ENCODE peak calls at places on chromosomes 2 and 18, in six cellular contexts. R is AG09309, L is mucosa of descending colon, T is cardiac fibroblast, S is ovary, B is prostate gland. I is an unnamed sample.

GRCh38 chr2:206586609-206587008 is 55.7 kb upstream of the FAM237A start:
- DNase-seq in R (no peak), L (no peak), T (no peak), S (no peak), B (no peak), I (no peak)

GRCh38 chr2:224847961-224848850 is 132.0 kb upstream of the CCDC195 start:
- DNase-seq in R (peak), L (no peak), T (peak), S (peak), B (peak), I (peak)

GRCh38 chr18:44320619-44321460 is 359.8 kb upstream of the SETBP1 start:
- DNase-seq in R (no peak), L (no peak), T (no peak), S (no peak), B (no peak), I (no peak)

GRCh38 chr2:101658387-101658786 is 39.1 kb upstream of the MAP4K4 start:
- DNase-seq in R (no peak), L (no peak), T (no peak), S (no peak), B (no peak), I (no peak)

GRCh38 chr18:24514439-24514838 is 54.0 kb downstream of the HRH4 start:
- DNase-seq in R (no peak), L (no peak), T (peak), S (no peak), B (no peak), I (peak)

GRCh38 chr2:118632921-118633320 is 214.5 kb downstream of the EN1 start:
- DNase-seq in R (no peak), L (no peak), T (no peak), S (no peak), B (no peak), I (no peak)

GRCh38 chr18:79366177-79367094 is 29.3 kb upstream of the NFATC1 start:
- DNase-seq in R (peak), L (no peak), T (no peak), S (no peak), B (no peak), I (peak)

GRCh38 chr2:12493031-12493513 is 223.7 kb upstream of the TRIB2 start:
- DNase-seq in R (peak), L (no peak), T (peak), S (peak), B (no peak), I (no peak)

GRCh38 chr2:218397502-218398436 is 1.9 kb upstream of the CTDSP1 start:
- DNase-seq in R (no peak), L (peak), T (peak), S (peak), B (peak), I (no peak)

GRCh38 chr2:9463698-9464034 is 10.7 kb upstream of the IAH1 start:
- DNase-seq in R (no peak), L (no peak), T (peak), S (no peak), B (no peak), I (no peak)

GRCh38 chr2:60316381-60317028 is 236.9 kb downstream of the BCL11A start:
- DNase-seq in R (no peak), L (no peak), T (no peak), S (no peak), B (no peak), I (no peak)

GRCh38 chr2:43139501-43139900 is 86.9 kb downstream of the ZFP36L2 start:
- DNase-seq in R (no peak), L (peak), T (no peak), S (peak), B (no peak), I (no peak)

GRCh38 chr18:72752220-72752619 is 115.6 kb downstream of the NETO1 start:
- DNase-seq in R (no peak), L (no peak), T (no peak), S (no peak), B (no peak), I (no peak)

GRCh38 chr2:1708476-1709334 is 35.6 kb downstream of the PXDN start:
- DNase-seq in R (no peak), L (no peak), T (peak), S (no peak), B (no peak), I (no peak)

GRCh38 chr18:47809420-47809819 is 121.0 kb downstream of the SMAD2 start:
- DNase-seq in R (no peak), L (no peak), T (no peak), S (no peak), B (no peak), I (no peak)

GRCh38 chr2:105763076-105763475 is 18.4 kb downstream of the NCK2 start:
- DNase-seq in R (no peak), L (no peak), T (no peak), S (no peak), B (no peak), I (no peak)

GRCh38 chr18:60096428-60096827 is 196.6 kb downstream of the PMAIP1 start:
- DNase-seq in R (no peak), L (no peak), T (no peak), S (no peak), B (no peak), I (no peak)

GRCh38 chr2:178208817-178209216 is 14.5 kb downstream of the OSBPL6 start:
- DNase-seq in R (no peak), L (no peak), T (peak), S (no peak), B (no peak), I (no peak)

GRCh38 chr2:196000551-196000950 is 68.1 kb downstream of the DNAH7 start:
- DNase-seq in R (no peak), L (no peak), T (no peak), S (no peak), B (no peak), I (no peak)

GRCh38 chr2:2806711-2807110 is 475.6 kb upstream of the MYT1L start:
- DNase-seq in R (no peak), L (no peak), T (no peak), S (no peak), B (no peak), I (no peak)

GRCh38 chr2:72015281-72015680 is 132.4 kb downstream of the CYP26B1 start:
- DNase-seq in R (no peak), L (no peak), T (no peak), S (no peak), B (no peak), I (no peak)

GRCh38 chr2:42049411-42050349 is 1.9 kb downstream of the PKDCC start:
- DNase-seq in R (no peak), L (peak), T (no peak), S (peak), B (no peak), I (no peak)

GRCh38 chr2:106839849-106840595 is 45.9 kb downstream of the ST6GAL2 start:
- DNase-seq in R (no peak), L (no peak), T (no peak), S (no peak), B (peak), I (no peak)
- TF ChIP-seq CTCF in R (peak), L (no peak), T (no peak), S (no peak), B (no peak), I (peak)

GRCh38 chr2:174617713-174618112 is 20.1 kb upstream of the WIPF1 start:
- DNase-seq in R (no peak), L (no peak), T (no peak), S (no peak), B (no peak), I (no peak)
- H3K4me3 ChIP-seq in R (no peak), L (no peak), T (no peak), S (no peak), B (no peak), I (no peak)

GRCh38 chr2:231662028-231662810 is 46.1 kb upstream of the PTMA start:
- DNase-seq in R (peak), L (peak), T (peak), S (peak), B (peak), I (peak)
- TF ChIP-seq CTCF in R (no peak), L (peak), T (no peak), S (peak), B (peak), I (no peak)

DNA sequence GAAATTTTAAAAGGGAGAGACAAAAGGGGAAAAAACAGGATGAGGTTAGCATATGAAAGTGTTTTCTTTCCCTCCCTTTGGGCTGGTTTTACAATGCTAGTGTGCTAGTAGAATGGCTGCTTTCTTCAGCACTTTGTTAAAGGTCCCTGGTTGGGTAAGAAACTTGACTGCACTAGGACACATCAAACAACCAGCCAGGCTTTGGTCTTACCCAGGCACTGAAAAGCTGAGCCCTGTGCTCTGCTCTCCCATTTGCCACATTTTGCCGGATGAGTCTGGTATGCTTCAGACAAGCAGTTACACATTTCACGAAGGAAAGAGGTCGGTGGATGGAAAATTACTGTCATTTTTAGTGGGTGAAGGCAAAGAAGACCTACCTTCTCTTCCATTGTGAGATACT is 242.0 kb downstream of the DPP10 start:
- DNase-seq in R (no peak), L (no peak), T (no peak), S (no peak), B (no peak), I (no peak)
- H3K4me3 ChIP-seq in R (no peak), L (no peak), T (no peak), S (no peak), B (no peak), I (no peak)

GRCh38 chr18:13526519-13526918 is 199.8 kb downstream of the FAM210A start:
- DNase-seq in R (no peak), L (no peak), T (no peak), S (no peak), B (no peak), I (no peak)

GRCh38 chr18:13524824-13525223 is 201.5 kb downstream of the FAM210A start:
- DNase-seq in R (no peak), L (no peak), T (no peak), S (no peak), B (no peak), I (no peak)

GRCh38 chr18:13524054-13524453 is 202.3 kb downstream of the FAM210A start:
- DNase-seq in R (no peak), L (no peak), T (no peak), S (no peak), B (no peak), I (no peak)

GRCh38 chr18:13527256-13527655 is 199.1 kb downstream of the FAM210A start:
- DNase-seq in R (no peak), L (no peak), T (no peak), S (no peak), B (no peak), I (no peak)

DNA sequence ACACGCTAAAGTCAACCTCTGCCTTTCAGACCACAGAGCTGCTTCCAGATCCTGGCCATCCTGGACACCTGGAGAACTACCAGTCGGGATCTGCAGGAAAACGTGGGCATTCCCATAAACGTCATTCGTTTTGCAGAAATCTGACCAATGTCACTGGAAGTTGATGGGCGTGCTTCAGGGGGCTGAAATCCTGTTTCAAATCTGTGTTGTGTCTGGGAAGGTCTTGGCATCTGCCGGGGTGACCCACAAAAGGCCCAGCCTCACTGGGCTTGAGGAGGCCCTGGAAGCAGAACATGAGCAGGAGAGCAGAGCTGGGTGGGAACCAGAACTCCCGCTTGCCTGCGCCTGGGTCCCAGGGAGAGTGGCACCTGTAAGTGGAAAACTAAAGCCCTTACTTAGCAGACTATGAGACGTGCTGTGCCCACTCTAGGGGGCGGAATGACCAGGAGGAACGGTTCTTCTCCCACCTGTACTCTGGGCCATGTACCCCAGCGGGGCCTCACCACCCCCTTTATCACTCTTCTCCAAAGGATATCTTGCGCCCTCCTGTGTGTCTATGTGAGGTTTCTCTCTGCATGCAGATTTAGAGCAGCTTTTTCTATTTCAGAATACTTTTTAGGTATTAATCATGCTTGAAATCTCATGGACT is 200.9 kb downstream of the FAM210A start:
- DNase-seq in R (no peak), L (no peak), T (no peak), S (no peak), B (no peak), I (no peak)
- TF ChIP-seq CTCF in R (no peak), L (no peak), T (no peak), S (no peak), B (no peak), I (no peak)

GRCh38 chr18:62388855-62389760 is 64.0 kb downstream of the TNFRSF11A start:
- DNase-seq in R (no peak), L (peak), T (peak), S (no peak), B (no peak), I (no peak)
- H3K4me3 ChIP-seq in R (no peak), L (no peak), T (no peak), S (no peak), B (no peak), I (no peak)

GRCh38 chr2:14720319-14720718 is 87.8 kb downstream of the LRATD1 start:
- DNase-seq in R (no peak), L (no peak), T (peak), S (no peak), B (no peak), I (no peak)

GRCh38 chr2:14720739-14721138 is 88.2 kb downstream of the LRATD1 start:
- DNase-seq in R (no peak), L (no peak), T (no peak), S (no peak), B (no peak), I (no peak)

GRCh38 chr2:14723684-14724083 is 91.2 kb downstream of the LRATD1 start:
- DNase-seq in R (no peak), L (no peak), T (no peak), S (no peak), B (no peak), I (no peak)

GRCh38 chr2:14717131-14717530 is 84.6 kb downstream of the LRATD1 start:
- DNase-seq in R (no peak), L (no peak), T (no peak), S (no peak), B (no peak), I (no peak)

GRCh38 chr2:14722919-14723559 is 90.5 kb downstream of the LRATD1 start:
- DNase-seq in R (no peak), L (no peak), T (no peak), S (no peak), B (no peak), I (no peak)
- TF ChIP-seq CTCF in R (no peak), L (no peak), T (no peak), S (no peak), B (no peak), I (no peak)

GRCh38 chr2:164711246-164712138 is 90.2 kb upstream of the GRB14 start:
- DNase-seq in R (no peak), L (no peak), T (no peak), S (no peak), B (no peak), I (no peak)
- H3K4me3 ChIP-seq in R (no peak), L (no peak), T (no peak), S (no peak), B (no peak), I (no peak)

DNA sequence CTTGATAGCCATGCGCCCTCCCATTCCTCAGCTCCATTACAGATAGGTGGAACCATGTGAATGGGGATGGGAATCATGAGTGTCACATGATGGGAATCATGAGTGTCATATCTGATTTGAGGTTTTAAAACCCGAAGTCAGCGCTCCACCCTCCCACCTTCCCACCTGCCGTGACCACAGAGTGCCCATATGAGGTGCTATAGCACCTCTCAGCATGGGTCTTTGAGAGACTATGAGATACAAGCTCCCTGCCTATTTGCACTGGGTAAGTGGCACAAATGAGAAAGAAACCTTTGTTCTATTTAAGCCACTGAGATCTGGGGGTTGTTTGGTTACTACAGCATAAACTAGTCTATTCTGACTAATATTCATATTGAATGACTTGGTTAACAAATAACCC is 78.5 kb upstream of the PTPRM start:
- DNase-seq in R (no peak), L (no peak), T (no peak), S (no peak), B (no peak), I (no peak)
- TF ChIP-seq CTCF in R (no peak), L (no peak), T (no peak), S (no peak), B (no peak), I (no peak)

GRCh38 chr2:37321029-37321682 is 3.5 kb downstream of the PRKD3 start:
- DNase-seq in R (no peak), L (no peak), T (no peak), S (no peak), B (no peak), I (no peak)
- H3K4me3 ChIP-seq in R (no peak), L (no peak), T (no peak), S (no peak), B (no peak), I (no peak)